ENCODE peak calls at places on chromosome 18, in four cellular contexts. G is GM12878, S is K562, K is H1. C is an unnamed sample.

GRCh38 chr18:46278481-46279465 is 174.6 kb downstream of the HAUS1 start:
- DNase-seq in K (no peak), G (no peak), S (no peak), C (no peak)

GRCh38 chr18:12373032-12373770 is 3.8 kb downstream of the AFG3L2 start:
- DNase-seq in K (no peak), G (no peak), S (peak; percentile 53), C (no peak)

GRCh38 chr18:26840965-26841364 is 24.5 kb downstream of the AQP4 start:
- DNase-seq in S (no peak), G (no peak), K (no peak), C (peak; percentile 35)

GRCh38 chr18:43661570-43661969 is 384.3 kb upstream of the SYT4 start:
- DNase-seq in G (peak; percentile 4), K (peak; percentile 19), S (no peak), C (peak; percentile 1)

GRCh38 chr18:6113650-6114049 is 218.3 kb upstream of the TMEM200C start:
- DNase-seq in G (no peak), S (no peak), K (no peak), C (no peak)

GRCh38 chr18:72849671-72850070 is 18.1 kb downstream of the NETO1 start:
- DNase-seq in K (no peak), S (no peak), G (no peak), C (no peak)

GRCh38 chr18:13199169-13199568 is 19.4 kb upstream of the LDLRAD4 start:
- DNase-seq in G (no peak), K (no peak), S (no peak), C (no peak)

GRCh38 chr18:24741961-24742738 is 281.7 kb downstream of the HRH4 start:
- DNase-seq in G (no peak), S (no peak), K (no peak), C (no peak)

GRCh38 chr18:49743296-49743567 is 70.1 kb downstream of the ACAA2 start:
- DNase-seq in K (no peak), S (no peak), G (no peak), C (no peak)

GRCh38 chr18:9104244-9104901 is 1.9 kb downstream of the NDUFV2 start:
- DNase-seq in K (no peak), G (no peak), S (peak; percentile 36), C (no peak)

GRCh38 chr18:50315100-50315871 is 27.8 kb upstream of the CXXC1 start:
- DNase-seq in S (no peak), K (no peak), G (peak; percentile 97), C (no peak)

GRCh38 chr18:8767356-8767755 is 62.0 kb downstream of the MTCL1 start:
- DNase-seq in K (no peak), G (no peak), S (no peak), C (no peak)

GRCh38 chr18:13470555-13471494 is 252.3 kb downstream of the LDLRAD4 start:
- DNase-seq in G (no peak), K (no peak), S (no peak), C (peak; percentile 63)

GRCh38 chr18:6055711-6056110 is 160.4 kb upstream of the TMEM200C start:
- DNase-seq in S (no peak), G (no peak), K (no peak), C (no peak)

GRCh38 chr18:28584726-28585125 is 407.8 kb upstream of the CDH2 start:
- DNase-seq in G (no peak), S (no peak), K (peak; percentile 10), C (no peak)

GRCh38 chr18:7733642-7734041 is 166.5 kb downstream of the PTPRM start:
- DNase-seq in G (no peak), K (no peak), S (no peak), C (peak; percentile 57)

GRCh38 chr18:67451952-67452351 is 64.6 kb downstream of the DSEL start:
- DNase-seq in G (no peak), S (no peak), K (no peak), C (no peak)

GRCh38 chr18:11689031-11689971 is at the start of gene GNAL:
- DNase-seq in G (no peak), K (peak; percentile 75), S (peak; percentile 53), C (peak; percentile 55)

GRCh38 chr18:55328301-55328700 is 259.7 kb downstream of the TCF4 start:
- DNase-seq in K (no peak), G (no peak), S (no peak), C (no peak)

GRCh38 chr18:9135912-9136314 is 668 bp upstream of the ANKRD12 start:
- DNase-seq in K (peak; percentile 62), G (no peak), S (peak; percentile 75), C (peak; percentile 28)

GRCh38 chr18:57624988-57625387 is 3.4 kb upstream of the NARS1 start:
- DNase-seq in G (no peak), S (no peak), K (no peak), C (no peak)

GRCh38 chr18:48031011-48031480 is 100.6 kb upstream of the SMAD2 start:
- DNase-seq in S (peak; percentile 44), G (no peak), K (peak; percentile 9), C (peak; percentile 48)

GRCh38 chr18:5890606-5891360 is 4.5 kb downstream of the TMEM200C start:
- DNase-seq in G (no peak), S (no peak), K (no peak), C (peak; percentile 11)

GRCh38 chr18:9828794-9829712 is 56.7 kb upstream of the TXNDC2 start:
- DNase-seq in K (no peak), G (no peak), S (peak; percentile 79), C (no peak)

GRCh38 chr18:71443726-71444480 is 1100.2 kb downstream of the CBLN2 start:
- DNase-seq in S (no peak), K (no peak), G (no peak), C (no peak)

GRCh38 chr18:55354795-55355194 is 233.2 kb downstream of the TCF4 start:
- DNase-seq in G (no peak), S (no peak), K (no peak), C (no peak)

GRCh38 chr18:63427566-63427965 is 5.3 kb upstream of the VPS4B start:
- DNase-seq in K (peak; percentile 15), G (no peak), S (peak; percentile 44), C (no peak)

GRCh38 chr18:702957-703659 is 9.3 kb downstream of the ENOSF1 start:
- DNase-seq in K (no peak), S (no peak), G (no peak), C (peak; percentile 79)

GRCh38 chr18:38284992-38285391 is 719.4 kb upstream of the CELF4 start:
- DNase-seq in K (no peak), S (no peak), G (no peak), C (no peak)

GRCh38 chr18:73520229-73520628 is 627.4 kb downstream of the FBXO15 start:
- DNase-seq in K (peak; percentile 21), G (no peak), S (no peak), C (peak; percentile 5)

GRCh38 chr18:34913837-34914755 is 127.1 kb upstream of the MAPRE2 start:
- DNase-seq in S (no peak), G (no peak), K (no peak), C (peak; percentile 97)

GRCh38 chr18:48274301-48274700 is 134.9 kb downstream of the ZBTB7C start:
- DNase-seq in S (no peak), K (no peak), G (no peak), C (no peak)

GRCh38 chr18:54926593-54927297 is 32.5 kb downstream of the CCDC68 start:
- DNase-seq in G (no peak), S (no peak), K (no peak), C (no peak)

GRCh38 chr18:23738151-23738550 is 48.9 kb downstream of the LAMA3 start:
- DNase-seq in S (no peak), K (no peak), G (no peak), C (no peak)
- TF ChIP-seq CBX5 in S (no peak), K (no peak), G (no peak), C (no peak)

DNA sequence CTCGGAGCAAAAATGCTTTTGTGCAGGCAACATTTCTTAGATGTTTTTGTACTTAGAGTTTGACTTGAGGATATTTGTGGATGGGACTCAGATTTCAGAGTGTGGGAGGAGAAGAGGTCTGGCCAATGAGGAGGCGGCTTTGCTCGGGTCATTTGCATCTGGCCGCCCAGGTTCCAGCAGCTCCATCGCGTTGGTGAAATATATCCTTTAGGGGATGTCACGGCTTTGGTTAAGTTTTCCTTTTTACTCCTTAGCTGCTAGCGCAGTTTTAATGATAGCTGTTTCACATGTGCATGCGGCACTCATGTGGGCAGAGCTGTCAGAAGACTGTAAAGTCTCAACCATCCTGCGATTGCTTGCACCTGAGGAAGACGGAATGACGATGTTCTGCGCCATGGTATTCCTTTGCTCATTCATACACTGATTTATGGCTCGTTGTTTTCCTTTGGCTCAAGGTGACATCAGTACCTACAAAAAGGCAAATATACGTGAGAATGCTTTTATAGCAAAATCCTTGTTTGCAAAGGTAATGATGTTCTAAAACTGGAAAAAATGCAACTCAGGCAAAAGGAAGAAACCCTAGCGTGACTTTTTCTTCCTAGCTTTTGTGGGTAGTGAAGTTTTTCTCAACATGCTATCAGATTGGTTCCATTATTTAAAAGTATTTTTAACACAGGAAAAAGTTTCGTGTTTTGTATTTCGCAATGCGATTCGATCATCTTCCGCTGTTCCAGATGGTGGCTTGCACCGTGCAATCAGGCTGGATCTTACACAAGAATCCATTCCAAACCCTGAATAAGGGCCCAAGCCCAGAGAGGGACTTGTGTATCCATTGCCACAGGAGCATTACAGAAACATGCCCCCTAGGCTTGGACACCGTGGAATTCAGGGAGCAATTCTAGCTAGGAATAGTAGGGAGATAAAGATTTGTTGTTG is 70.5 kb upstream of the ZNF516 start:
- DNase-seq in S (peak; percentile 27), G (no peak), K (peak; percentile 31), C (peak; percentile 63)
- TF ChIP-seq KDM1A in S (no peak), G (no peak), K (no peak), C (no peak)

DNA sequence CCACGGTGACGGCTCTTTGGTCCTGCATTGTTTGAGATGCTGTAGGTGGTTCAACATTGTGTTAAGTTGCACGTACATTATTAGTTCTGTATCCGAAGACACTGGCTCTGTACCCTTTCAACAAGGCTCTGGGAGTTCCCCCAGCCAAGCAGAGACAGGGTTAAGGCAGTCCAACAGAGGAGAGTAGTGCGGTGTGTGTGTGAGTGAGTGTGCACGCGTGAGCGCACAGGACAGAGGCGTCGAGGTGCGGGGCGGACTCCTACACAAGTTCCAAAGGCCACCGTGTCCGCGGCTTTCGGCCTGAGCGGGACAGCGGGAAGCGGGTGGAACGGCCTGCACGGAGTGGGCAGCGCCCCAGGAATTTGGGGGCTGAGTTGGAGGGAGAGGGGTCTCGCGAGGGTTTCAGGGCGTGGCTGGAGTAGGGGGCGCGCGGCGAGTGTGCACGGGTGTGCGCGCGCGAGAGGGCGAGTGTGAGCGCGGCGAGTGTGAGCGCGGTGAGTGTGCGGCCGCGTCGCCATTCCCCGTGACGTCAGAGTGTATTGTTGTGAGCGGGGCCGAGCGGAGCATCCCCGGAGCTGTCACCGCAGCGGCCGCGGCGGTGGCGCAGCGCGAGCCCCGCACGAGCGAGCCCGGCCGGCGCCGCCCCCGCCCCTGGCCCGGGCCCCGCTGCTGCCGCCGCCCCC is at the start of gene ASXL3:
- DNase-seq in S (no peak), G (no peak), K (no peak), C (no peak)
- TF ChIP-seq CBX5 in S (no peak), G (no peak), K (no peak), C (no peak)

GRCh38 chr18:3692113-3692621 is 242.2 kb downstream of the TGIF1 start:
- DNase-seq in G (no peak), S (no peak), K (no peak), C (peak; percentile 10)
- TF ChIP-seq KDM1A in G (no peak), S (no peak), K (no peak), C (no peak)

DNA sequence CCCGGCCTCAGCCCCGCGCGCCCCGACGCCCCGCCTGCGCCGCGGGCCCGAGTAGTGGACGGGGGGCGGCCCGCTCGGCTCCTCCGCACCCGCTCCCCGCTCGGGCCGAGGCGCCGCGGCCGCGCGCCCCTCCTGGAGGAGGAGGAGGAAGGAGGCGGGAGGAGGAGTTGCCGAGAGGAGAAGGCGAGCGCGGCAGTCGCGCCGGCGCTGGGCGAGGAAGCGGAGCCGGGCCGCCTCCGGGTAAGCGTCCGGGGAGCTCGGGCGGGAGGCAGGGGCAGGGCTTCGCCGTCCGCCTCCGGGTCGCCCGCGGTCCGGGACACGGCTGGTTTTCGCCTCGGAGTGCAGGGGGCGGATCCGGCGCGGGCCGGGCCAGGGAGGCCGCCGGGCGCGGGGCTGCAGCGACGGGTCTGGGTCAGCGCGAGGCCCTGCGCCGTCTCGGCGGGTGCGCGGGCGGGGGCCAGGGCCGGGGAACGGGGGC is at the start of gene SOCS6:
- DNase-seq in K (no peak), S (peak; percentile 54), G (no peak), C (no peak)
- TF ChIP-seq CBX5 in K (no peak), S (no peak), G (no peak), C (no peak)